ENCODE peak calls at places on chromosome 4, in ten cellular contexts. O, F, C, Z, T, H, V, J, Y and P are unnamed samples.

GRCh38 chr4:2291705-2292651 is 30.1 kb upstream of the MXD4 start:
- DNase-seq in C (no peak), Y (no peak), O (no peak), H (no peak), V (peak; percentile 43), T (no peak), F (no peak), J (no peak), Z (no peak), P (no peak)

GRCh38 chr4:139814285-139815015 is 148.8 kb downstream of the MGST2 start:
- DNase-seq in Y (no peak), C (no peak), H (no peak), F (no peak), O (peak; percentile 31), T (no peak), V (no peak), J (no peak), Z (no peak), P (peak; percentile 77)

GRCh38 chr4:32485976-32486375 is 1765.8 kb downstream of the PCDH7 start:
- DNase-seq in V (no peak), F (no peak), H (no peak), Z (no peak), J (no peak), T (no peak), C (no peak), Y (no peak), O (no peak), P (no peak)

GRCh38 chr4:3306465-3306864 is 13.6 kb downstream of the RGS12 start:
- DNase-seq in C (no peak), J (no peak), H (no peak), O (no peak), Z (no peak), V (peak; percentile 9), Y (no peak), T (no peak), F (no peak), P (no peak)

GRCh38 chr4:142248946-142249345 is 597.2 kb downstream of the INPP4B start:
- DNase-seq in Z (no peak), T (peak; percentile 20), O (no peak), Y (no peak), C (no peak), F (no peak), J (no peak), V (no peak), H (no peak), P (no peak)

GRCh38 chr4:124940387-124940786 is 227.9 kb upstream of the ANKRD50 start:
- DNase-seq in F (no peak), J (peak; percentile 66), V (no peak), H (no peak), Y (no peak), T (peak; percentile 87), O (peak; percentile 97), C (no peak), Z (no peak), P (no peak)

GRCh38 chr4:99815597-99816011 is 1.0 kb upstream of the DAPP1 start:
- DNase-seq in T (no peak), F (peak; percentile 83), C (no peak), Z (peak; percentile 74), V (no peak), Y (no peak), O (no peak), J (no peak), H (no peak), P (peak; percentile 55)

GRCh38 chr4:36709986-36710385 is 428.6 kb downstream of the DTHD1 start:
- DNase-seq in Y (no peak), V (no peak), T (no peak), O (no peak), Z (no peak), F (no peak), C (no peak), J (peak; percentile 26), H (no peak), P (no peak)

GRCh38 chr4:141350122-141350904 is 129.6 kb downstream of the ZNF330 start:
- DNase-seq in O (peak; percentile 87), F (peak; percentile 88), H (no peak), J (peak; percentile 57), C (no peak), V (no peak), Y (no peak), T (peak; percentile 87), Z (peak; percentile 82), P (peak; percentile 86)

GRCh38 chr4:29263011-29263410 is 1457.2 kb upstream of the PCDH7 start:
- DNase-seq in V (no peak), O (no peak), T (no peak), C (no peak), F (no peak), Z (no peak), Y (no peak), J (no peak), H (no peak), P (no peak)

GRCh38 chr4:134529629-134530028 is 328.0 kb upstream of the PABPC4L start:
- DNase-seq in C (no peak), V (no peak), H (no peak), T (no peak), O (no peak), Z (no peak), J (no peak), Y (no peak), F (no peak), P (no peak)

GRCh38 chr4:181143241-181143854 is 1099.9 kb upstream of the TENM3 start:
- DNase-seq in Y (peak; percentile 34), H (peak; percentile 51), F (peak; percentile 31), Z (peak; percentile 77), C (peak; percentile 47), O (peak; percentile 60), T (peak; percentile 48), J (peak; percentile 67), V (peak; percentile 83), P (peak; percentile 72)

GRCh38 chr4:105895609-105896460 is 564 bp downstream of the NPNT start:
- DNase-seq in Z (peak; percentile 52), H (peak; percentile 60), O (no peak), F (peak; percentile 51), V (peak; percentile 62), C (no peak), Y (no peak), T (no peak), J (no peak), P (peak; percentile 57)

GRCh38 chr4:54971474-54971950 is 153.9 kb downstream of the KDR start:
- DNase-seq in O (peak; percentile 77), C (no peak), J (peak; percentile 78), T (peak; percentile 10), F (no peak), H (peak; percentile 35), Z (no peak), V (no peak), Y (no peak), P (peak; percentile 16)

GRCh38 chr4:184287697-184288255 is 70.1 kb upstream of the ENPP6 start:
- DNase-seq in O (peak; percentile 55), Y (no peak), Z (peak; percentile 40), H (no peak), C (no peak), V (no peak), J (peak; percentile 23), F (peak; percentile 40), T (peak; percentile 23), P (no peak)

GRCh38 chr4:69830529-69831269 is 29.2 kb downstream of the SULT1E1 start:
- DNase-seq in T (no peak), C (no peak), J (peak; percentile 47), O (peak; percentile 64), V (no peak), Y (no peak), F (peak; percentile 82), H (no peak), Z (peak; percentile 71), P (peak; percentile 79)

GRCh38 chr4:26863512-26863911 is 2.9 kb downstream of the STIM2 start:
- DNase-seq in Z (no peak), V (no peak), J (no peak), O (peak; percentile 28), C (no peak), Y (no peak), F (no peak), T (no peak), H (no peak), P (no peak)

GRCh38 chr4:11182586-11183357 is 245.9 kb downstream of the HS3ST1 start:
- DNase-seq in V (no peak), J (no peak), C (no peak), O (no peak), Z (no peak), F (no peak), H (no peak), Y (no peak), T (no peak), P (no peak)

GRCh38 chr4:119106036-119107000 is 29.3 kb upstream of the MYOZ2 start:
- DNase-seq in F (no peak), Z (no peak), V (no peak), J (no peak), H (no peak), O (peak; percentile 42), T (no peak), Y (no peak), C (no peak), P (no peak)

GRCh38 chr4:52037730-52038108 is 380 bp downstream of the SGCB start:
- DNase-seq in F (no peak), Z (peak; percentile 21), O (peak; percentile 42), T (no peak), Y (no peak), H (no peak), V (peak; percentile 72), C (no peak), J (peak; percentile 51), P (peak; percentile 27)